ENCODE peak calls at places on chromosome 2, in seven cellular contexts. U is astrocyte; J is A549; S is body of pancreas; D is transverse colon; B is CD4-positive, alpha-beta memory T cell; K is lower lobe of right lung. Y is an unnamed sample.

GRCh38 chr2:212928681-212929080 is 222.7 kb downstream of the IKZF2 start:
- DNase-seq in U (no peak), J (no peak), S (no peak), D (no peak), B (no peak), K (no peak), Y (no peak)

GRCh38 chr2:227657204-227657845 is 9.3 kb upstream of the SCYGR5 start:
- DNase-seq in U (peak; percentile 62), J (peak; percentile 37), S (no peak), D (no peak), B (no peak), K (no peak), Y (no peak)

GRCh38 chr2:218898109-218898878 is 17.6 kb downstream of the WNT10A start:
- DNase-seq in U (no peak), J (peak; percentile 54), S (peak; percentile 63), D (peak; percentile 80), B (peak; percentile 71), K (peak; percentile 81), Y (peak; percentile 39)

GRCh38 chr2:162333968-162334367 is 10.0 kb upstream of the GCA start:
- DNase-seq in U (no peak), J (peak; percentile 42), S (no peak), D (peak; percentile 51), B (no peak), K (no peak), Y (peak; percentile 64)

GRCh38 chr2:58195668-58196067 is 45.5 kb downstream of the FANCL start:
- DNase-seq in U (no peak), J (no peak), S (no peak), D (no peak), B (no peak), K (no peak), Y (no peak)

GRCh38 chr2:221601376-221601775 is 29.3 kb upstream of the EPHA4 start:
- DNase-seq in U (no peak), J (no peak), S (no peak), D (no peak), B (no peak), K (no peak), Y (no peak)

GRCh38 chr2:178829299-178829698 is 22.1 kb upstream of the TTN start:
- DNase-seq in U (peak; percentile 17), J (no peak), S (no peak), D (no peak), B (peak; percentile 1), K (no peak), Y (no peak)

GRCh38 chr2:208072250-208072892 is 47.0 kb upstream of the PLEKHM3 start:
- DNase-seq in U (peak; percentile 34), J (peak; percentile 69), S (peak; percentile 68), D (peak; percentile 69), B (peak; percentile 43), K (peak; percentile 51), Y (peak; percentile 71)

GRCh38 chr2:234446404-234447076 is 50.3 kb downstream of the ARL4C start:
- DNase-seq in U (no peak), J (no peak), S (no peak), D (peak; percentile 71), B (peak; percentile 90), K (peak; percentile 86), Y (peak; percentile 72)

GRCh38 chr2:133400411-133400810 is 167.9 kb downstream of the NCKAP5 start:
- DNase-seq in U (peak; percentile 45), J (no peak), S (no peak), D (no peak), B (no peak), K (no peak), Y (no peak)

GRCh38 chr2:10977003-10977402 is 65.3 kb downstream of the KCNF1 start:
- DNase-seq in U (peak; percentile 8), J (no peak), S (no peak), D (no peak), B (no peak), K (no peak), Y (no peak)

GRCh38 chr2:178074123-178075005 is 1.8 kb upstream of the PDE11A start:
- DNase-seq in U (peak; percentile 33), J (peak; percentile 4), S (no peak), D (no peak), B (no peak), K (no peak), Y (peak; percentile 23)

GRCh38 chr2:234401376-234401775 is 95.5 kb downstream of the ARL4C start:
- DNase-seq in U (no peak), J (no peak), S (no peak), D (no peak), B (no peak), K (no peak), Y (no peak)

GRCh38 chr2:67036446-67036845 is 360.7 kb upstream of the ETAA1 start:
- DNase-seq in U (no peak), J (no peak), S (no peak), D (no peak), B (no peak), K (no peak), Y (no peak)

GRCh38 chr2:119553687-119554344 is 9.6 kb downstream of the CFAP221 start:
- DNase-seq in U (no peak), J (no peak), S (no peak), D (no peak), B (no peak), K (no peak), Y (no peak)

GRCh38 chr2:160920791-160921303 is 239.4 kb upstream of the TANK start:
- DNase-seq in U (peak; percentile 91), J (no peak), S (no peak), D (no peak), B (no peak), K (no peak), Y (no peak)

GRCh38 chr2:58871469-58872142 is 630.5 kb upstream of the FANCL start:
- DNase-seq in U (no peak), J (no peak), S (no peak), D (no peak), B (no peak), K (no peak), Y (no peak)

GRCh38 chr2:217825469-217826235 is 177.1 kb downstream of the TNS1 start:
- DNase-seq in U (no peak), J (no peak), S (no peak), D (no peak), B (no peak), K (peak; percentile 46), Y (no peak)
- H3K27ac ChIP-seq in U (no peak overlapping the region), J (no peak overlapping the region), S (no peak overlapping the region), D (peak overlapping the region; percentile 62), B (no peak overlapping the region), K (peak overlapping the region; percentile 77), Y (no peak overlapping the region)

DNA sequence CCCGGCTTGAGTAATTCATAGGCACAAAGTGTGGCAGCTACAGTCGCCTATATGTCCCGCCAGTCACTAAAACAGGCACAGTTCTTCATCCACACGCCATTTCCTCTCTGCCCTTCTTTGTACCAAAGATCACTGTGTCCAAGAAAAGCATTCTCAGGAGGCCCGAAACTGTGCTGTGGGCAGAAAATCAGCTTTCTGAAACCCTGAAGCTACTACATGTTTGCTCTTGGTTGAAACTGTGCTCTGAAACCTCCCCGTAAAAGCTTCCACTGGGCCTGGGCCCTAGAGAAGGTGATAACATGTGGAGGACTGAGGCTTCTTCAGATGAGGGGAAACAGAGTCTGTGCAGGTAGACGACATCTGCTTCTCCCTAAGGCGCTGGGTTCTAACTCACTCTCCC is 75.6 kb upstream of the ID2 start:
- DNase-seq in U (no peak), J (no peak), S (no peak), D (no peak), B (no peak), K (no peak), Y (no peak)
- H3K4me1 ChIP-seq in U (peaks cover 17% of the 10 kb centered on the region), J (peaks cover 43% of the 10 kb centered on the region), S (peaks cover 6% of the 10 kb centered on the region), D (peaks cover 13% of the 10 kb centered on the region), B (peaks cover 4% of the 10 kb centered on the region), K (no peaks in the 10 kb centered on the region), Y (no peaks in the 10 kb centered on the region)

DNA sequence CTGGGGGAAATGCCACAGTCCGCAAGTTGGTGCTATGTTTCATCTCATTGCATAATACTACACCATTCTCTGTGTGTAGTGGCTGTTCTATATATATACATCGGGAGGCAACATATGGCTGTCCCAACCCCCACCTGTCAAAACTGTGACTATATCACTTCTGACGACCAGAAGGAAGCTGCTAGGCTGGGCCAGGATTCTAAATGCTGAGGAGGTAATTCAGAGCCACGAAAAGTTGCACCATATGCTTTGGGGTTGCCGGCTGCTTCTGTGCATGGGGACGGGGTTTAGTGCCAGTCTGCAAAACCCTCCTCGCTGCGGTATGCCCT is 117.3 kb downstream of the MSH2 start:
- DNase-seq in U (no peak), J (no peak), S (no peak), D (no peak), B (no peak), K (no peak), Y (no peak)
- H3K4me3 ChIP-seq in U (no peak overlapping the region), J (peak overlapping the region; percentile 54), S (no peak overlapping the region), D (no peak overlapping the region), B (peak overlapping the region; percentile 81), K (peak overlapping the region; percentile 54), Y (no peak overlapping the region)

GRCh38 chr2:203719456-203719855 is 13.0 kb downstream of the CD28 start:
- DNase-seq in U (no peak), J (no peak), S (no peak), D (no peak), B (no peak), K (no peak), Y (no peak)

GRCh38 chr2:203713381-203713780 is 6.9 kb downstream of the CD28 start:
- DNase-seq in U (no peak), J (no peak), S (no peak), D (no peak), B (no peak), K (no peak), Y (no peak)

GRCh38 chr2:203714112-203714511 is 7.7 kb downstream of the CD28 start:
- DNase-seq in U (no peak), J (no peak), S (no peak), D (no peak), B (no peak), K (no peak), Y (peak; percentile 51)

GRCh38 chr2:203718087-203718486 is 11.6 kb downstream of the CD28 start:
- DNase-seq in U (no peak), J (no peak), S (no peak), D (peak; percentile 41), B (peak; percentile 70), K (no peak), Y (peak; percentile 35)

GRCh38 chr2:203715744-203716143 is 9.3 kb downstream of the CD28 start:
- DNase-seq in U (no peak), J (no peak), S (no peak), D (no peak), B (no peak), K (no peak), Y (no peak)
- H3K27ac ChIP-seq in U (no peak overlapping the region), J (no peak overlapping the region), S (no peak overlapping the region), D (no peak overlapping the region), B (peak overlapping the region; percentile 34), K (no peak overlapping the region), Y (no peak overlapping the region)

DNA sequence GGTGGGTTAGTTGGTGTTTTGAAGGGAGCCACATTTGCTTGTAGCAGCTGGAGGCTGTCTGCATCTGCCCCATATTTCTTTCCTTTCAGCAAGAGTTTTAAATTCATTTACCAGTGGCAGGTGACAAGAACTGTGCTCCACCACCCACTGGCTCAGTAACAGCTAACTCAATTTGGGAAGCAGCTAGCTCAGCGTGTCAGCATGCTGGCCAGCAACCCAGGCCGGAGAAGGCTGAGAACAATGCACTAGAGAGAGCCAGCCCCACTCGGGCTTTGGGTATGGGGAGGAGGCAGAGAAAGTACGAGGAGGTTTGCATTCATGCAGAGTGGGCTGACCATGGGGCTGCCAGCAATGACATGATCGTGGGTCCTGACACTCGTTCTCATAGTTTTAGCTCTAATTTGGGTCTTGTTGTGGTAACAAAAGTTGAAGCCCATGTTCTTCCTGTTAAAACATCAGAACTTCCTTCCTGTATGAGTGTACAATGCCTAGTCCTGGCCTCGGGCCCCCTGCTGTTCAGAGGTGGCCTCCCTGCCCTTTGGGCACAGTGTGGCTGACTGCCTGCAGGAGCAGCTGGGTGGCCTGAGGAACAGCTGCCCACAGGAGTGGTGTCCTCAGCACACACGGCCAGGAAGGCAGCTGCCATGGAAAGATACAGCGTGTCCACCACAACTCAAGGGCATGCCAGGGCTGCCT is 23.0 kb downstream of the CDC42EP3 start:
- DNase-seq in U (no peak), J (no peak), S (no peak), D (peak; percentile 62), B (peak; percentile 50), K (peak; percentile 80), Y (peak; percentile 22)
- H3K4me1 ChIP-seq in U (peaks cover 45% of the 10 kb centered on the region), J (peaks cover 69% of the 10 kb centered on the region), S (peaks cover 14% of the 10 kb centered on the region), D (peaks cover 17% of the 10 kb centered on the region), B (peaks cover 97% of the 10 kb centered on the region), K (peaks cover 93% of the 10 kb centered on the region), Y (no peaks in the 10 kb centered on the region)